ENCODE peak calls at places on chromosomes 12 and 14, in seven cellular contexts. B, S, V, I, C, F and H are unnamed samples.

GRCh38 chr14:72909163-72909562 is 15.3 kb upstream of the DPF3 start:
- ATAC-seq in B (peak; percentile 15), S (no peak), V (no peak), I (no peak), C (no peak), F (no peak), H (no peak)

GRCh38 chr12:110913119-110914056 is 7.0 kb downstream of the MYL2 start:
- ATAC-seq in B (no peak), S (no peak), V (no peak), I (no peak), C (no peak), F (no peak), H (no peak)

GRCh38 chr14:98959958-98960616 is 311.9 kb downstream of the BCL11B start:
- ATAC-seq in B (no peak), S (no peak), V (no peak), I (no peak), C (no peak), F (no peak), H (no peak)

GRCh38 chr12:96886998-96887677 is 19.9 kb upstream of the NEDD1 start:
- ATAC-seq in B (no peak), S (no peak), V (no peak), I (peak; percentile 78), C (no peak), F (no peak), H (no peak)

GRCh38 chr14:67221248-67221981 is 19.8 kb upstream of the PALS1 start:
- ATAC-seq in B (no peak), S (peak; percentile 84), V (no peak), I (no peak), C (no peak), F (peak; percentile 73), H (no peak)

GRCh38 chr14:100416081-100416480 is 92.9 kb downstream of the SLC25A47 start:
- ATAC-seq in B (no peak), S (no peak), V (no peak), I (no peak), C (no peak), F (no peak), H (no peak)

GRCh38 chr14:71720978-71721624 is 211.1 kb upstream of the RGS6 start:
- ATAC-seq in B (peak; percentile 83), S (peak; percentile 94), V (peak; percentile 67), I (peak; percentile 94), C (peak; percentile 89), F (peak; percentile 92), H (no peak)

GRCh38 chr12:107847430-107847829 is 72.9 kb downstream of the ASCL4 start:
- ATAC-seq in B (no peak), S (no peak), V (no peak), I (no peak), C (no peak), F (no peak), H (no peak)

GRCh38 chr12:79546461-79547043 is 144.2 kb downstream of the PAWR start:
- ATAC-seq in B (no peak), S (no peak), V (no peak), I (no peak), C (no peak), F (peak; percentile 13), H (no peak)

GRCh38 chr14:104001003-104001402 is 58.7 kb upstream of the RD3L start:
- ATAC-seq in B (no peak), S (peak; percentile 96), V (no peak), I (peak; percentile 93), C (peak; percentile 91), F (peak; percentile 77), H (no peak)

GRCh38 chr12:101743724-101744472 is 4.6 kb upstream of the SYCP3 start:
- ATAC-seq in B (peak; percentile 32), S (no peak), V (no peak), I (peak; percentile 35), C (peak; percentile 29), F (peak; percentile 57), H (no peak)

GRCh38 chr14:21974741-21975140 is 301.1 kb upstream of the OR4E1 start:
- ATAC-seq in B (no peak), S (no peak), V (no peak), I (no peak), C (no peak), F (no peak), H (no peak)

GRCh38 chr14:57254884-57255283 is 13.8 kb downstream of the EXOC5 start:
- ATAC-seq in B (no peak), S (no peak), V (no peak), I (no peak), C (no peak), F (no peak), H (no peak)

GRCh38 chr12:104165801-104166200 is 27.8 kb upstream of the NFYB start:
- ATAC-seq in B (peak; percentile 40), S (no peak), V (peak; percentile 76), I (no peak), C (no peak), F (no peak), H (no peak)

GRCh38 chr12:48768736-48769135 is 20.2 kb downstream of the ADCY6 start:
- ATAC-seq in B (no peak), S (no peak), V (no peak), I (no peak), C (no peak), F (no peak), H (no peak)

GRCh38 chr12:11651785-11652184 is 2.3 kb downstream of the ETV6 start:
- ATAC-seq in B (no peak), S (no peak), V (no peak), I (peak; percentile 36), C (no peak), F (no peak), H (no peak)

GRCh38 chr12:47328831-47329545 is 249.2 kb upstream of the AMIGO2 start:
- ATAC-seq in B (no peak), S (no peak), V (no peak), I (no peak), C (no peak), F (no peak), H (no peak)

GRCh38 chr12:132204822-132205270 is 60.6 kb downstream of the NOC4L start:
- ATAC-seq in B (no peak), S (no peak), V (no peak), I (no peak), C (peak; percentile 8), F (peak; percentile 49), H (peak; percentile 14)

GRCh38 chr14:22202313-22202712 is 386.7 kb downstream of the DAD1 start:
- ATAC-seq in B (no peak), S (no peak), V (no peak), I (no peak), C (no peak), F (no peak), H (no peak)

GRCh38 chr12:64010069-64010686 is 165.7 kb downstream of the SRGAP1 start:
- ATAC-seq in B (peak; percentile 30), S (no peak), V (no peak), I (no peak), C (peak; percentile 70), F (peak; percentile 78), H (peak; percentile 56)

GRCh38 chr12:116045158-116045557 is 232.3 kb downstream of the MED13L start:
- ATAC-seq in B (no peak), S (no peak), V (no peak), I (no peak), C (no peak), F (peak; percentile 52), H (no peak)

GRCh38 chr12:81332054-81332453 is 254.2 kb downstream of the ACSS3 start:
- ATAC-seq in B (no peak), S (no peak), V (no peak), I (no peak), C (no peak), F (no peak), H (no peak)

GRCh38 chr14:103031566-103031911 is 25.8 kb downstream of the CDC42BPB start:
- ATAC-seq in B (peak; percentile 37), S (no peak), V (no peak), I (no peak), C (no peak), F (no peak), H (no peak)

DNA sequence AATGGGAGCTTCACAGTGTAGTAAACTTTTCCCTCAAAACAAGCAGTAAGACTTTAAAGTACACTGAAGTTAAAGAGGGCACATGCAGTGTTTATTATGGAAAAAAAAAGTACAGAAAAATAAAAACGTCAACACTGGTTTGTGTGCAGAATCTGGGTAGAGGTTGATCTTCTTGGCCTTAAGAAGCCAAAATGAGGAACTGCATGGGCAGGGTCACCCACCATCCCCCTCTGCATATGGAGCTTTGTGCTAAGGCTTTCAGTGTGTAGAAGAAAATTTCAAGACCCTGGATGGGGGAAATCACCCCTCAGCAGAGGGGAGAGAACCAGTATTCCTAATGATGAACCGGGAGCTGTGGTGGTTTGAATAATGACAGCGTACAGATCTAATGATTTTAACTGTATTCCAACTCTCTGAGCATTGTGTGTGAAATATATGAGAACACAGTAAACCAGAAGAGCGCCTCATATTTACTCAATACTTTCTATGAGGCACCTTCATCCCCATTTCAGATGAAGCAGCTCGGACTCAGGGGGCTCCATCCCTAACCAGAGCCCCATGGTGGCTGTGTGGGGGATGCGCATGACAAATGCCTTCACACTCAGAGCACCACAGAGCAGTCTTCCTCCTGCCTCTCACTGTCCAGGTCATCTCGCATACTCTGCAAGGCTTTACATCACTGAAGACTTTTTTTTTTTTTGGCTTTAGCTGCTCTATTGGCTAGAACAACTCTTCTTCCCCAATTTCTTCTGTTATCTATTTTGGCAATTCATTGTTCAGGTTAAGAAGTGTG is 33.4 kb downstream of the ACADS start:
- ATAC-seq in B (no peak), S (no peak), V (no peak), I (peak; percentile 45), C (peak; percentile 17), F (no peak), H (no peak)
- H3K4me1 ChIP-seq in B (no peaks in the 10 kb centered on the region), S (no peaks in the 10 kb centered on the region), V (peaks cover 21% of the 10 kb centered on the region), I (peaks cover 4% of the 10 kb centered on the region), C (no peaks in the 10 kb centered on the region), F (no peaks in the 10 kb centered on the region), H (no peaks in the 10 kb centered on the region)

GRCh38 chr12:62934799-62935674 is at the start of gene PPM1H:
- ATAC-seq in B (peak; percentile 94), S (peak; percentile 93), V (peak; percentile 73), I (peak; percentile 91), C (peak; percentile 95), F (peak; percentile 87), H (peak; percentile 73)
- TF ChIP-seq POLR2A in B (peak; percentile 42), S (peak; percentile 69), V (peak; percentile 51), I (peak; percentile 64), C (peak; percentile 91), F (peak; percentile 87), H (no peak)

GRCh38 chr12:124692443-124692842 is 125.0 kb upstream of the NCOR2 start:
- ATAC-seq in B (no peak), S (no peak), V (no peak), I (no peak), C (no peak), F (no peak), H (no peak)

GRCh38 chr12:124694250-124694649 is 126.8 kb upstream of the NCOR2 start:
- ATAC-seq in B (peak; percentile 31), S (no peak), V (no peak), I (no peak), C (no peak), F (no peak), H (no peak)

GRCh38 chr12:124694846-124695497 is 127.6 kb upstream of the NCOR2 start:
- ATAC-seq in B (peak; percentile 48), S (no peak), V (peak; percentile 65), I (no peak), C (no peak), F (peak; percentile 48), H (peak; percentile 75)

GRCh38 chr12:124691429-124691828 is 124.0 kb upstream of the NCOR2 start:
- ATAC-seq in B (no peak), S (no peak), V (no peak), I (no peak), C (no peak), F (no peak), H (no peak)

GRCh38 chr12:124693356-124693755 is 125.9 kb upstream of the NCOR2 start:
- ATAC-seq in B (no peak), S (no peak), V (no peak), I (no peak), C (no peak), F (no peak), H (no peak)
- H3K4me1 ChIP-seq in B (no peaks in the 10 kb centered on the region), S (no peaks in the 10 kb centered on the region), V (peaks cover 26% of the 10 kb centered on the region), I (peaks cover 3% of the 10 kb centered on the region), C (peaks cover 6% of the 10 kb centered on the region), F (peaks cover 3% of the 10 kb centered on the region), H (peaks cover 18% of the 10 kb centered on the region)

GRCh38 chr12:14769837-14770494 is 33.3 kb downstream of the WBP11 start:
- ATAC-seq in B (peak; percentile 69), S (peak; percentile 59), V (peak; percentile 53), I (no peak), C (peak; percentile 75), F (peak; percentile 72), H (peak; percentile 50)
- TF ChIP-seq POLR2A in B (peak; percentile 70), S (peak; percentile 19), V (peak; percentile 28), I (no peak), C (peak; percentile 78), F (peak; percentile 84), H (peak; percentile 37)